ENCODE peak calls at places on chromosome 20, in six cellular contexts. M is Ammon's horn, F is lung, X is stromal cell of bone marrow, I is cardiac fibroblast, L is ecto neural progenitor cell. G is an unnamed sample.

GRCh38 chr20:59217794-59218193 is 54.2 kb downstream of the ZNF831 start:
- DNase-seq in F (no peak), I (no peak), X (peak; percentile 9), M (no peak), L (no peak), G (no peak)

GRCh38 chr20:19968488-19969073 is 48.6 kb upstream of the NAA20 start:
- DNase-seq in M (no peak), F (no peak), I (no peak), X (no peak), L (no peak), G (no peak)

GRCh38 chr20:25453035-25453810 is 45.8 kb downstream of the GINS1 start:
- DNase-seq in I (peak; percentile 28), X (no peak), F (no peak), L (no peak), M (no peak), G (peak; percentile 41)

GRCh38 chr20:41055679-41056078 is 27.1 kb downstream of the TOP1 start:
- DNase-seq in L (no peak), M (no peak), F (no peak), X (no peak), I (no peak), G (no peak)

GRCh38 chr20:33914871-33915270 is 78.8 kb upstream of the RALY start:
- DNase-seq in L (no peak), X (no peak), F (no peak), I (peak; percentile 92), M (no peak), G (no peak)

GRCh38 chr20:62942456-62942855 is 4.5 kb downstream of the GID8 start:
- DNase-seq in I (no peak), L (no peak), M (no peak), F (no peak), X (no peak), G (no peak)

GRCh38 chr20:50704514-50704913 is 13.2 kb upstream of the RIPOR3 start:
- DNase-seq in M (no peak), L (no peak), I (no peak), F (no peak), X (no peak), G (no peak)

GRCh38 chr20:1274485-1275313 is 8.6 kb downstream of the SNPH start:
- DNase-seq in F (no peak), M (peak; percentile 49), X (no peak), I (no peak), L (no peak), G (no peak)

GRCh38 chr20:52422574-52423463 is 231.2 kb upstream of the ZFP64 start:
- DNase-seq in I (no peak), X (no peak), L (no peak), M (no peak), F (no peak), G (no peak)

GRCh38 chr20:46142124-46142523 is 24.0 kb downstream of the CD40 start:
- DNase-seq in I (no peak), L (no peak), F (no peak), M (no peak), X (no peak), G (no peak)

GRCh38 chr20:11144114-11144513 is 470.3 kb upstream of the JAG1 start:
- DNase-seq in L (no peak), M (no peak), F (no peak), X (peak; percentile 90), I (peak; percentile 96), G (no peak)

GRCh38 chr20:17571967-17572638 is 2.2 kb downstream of the DSTN start:
- DNase-seq in X (no peak), L (no peak), I (no peak), F (no peak), M (no peak), G (no peak)

GRCh38 chr20:46344488-46345162 is 36.3 kb upstream of the CDH22 start:
- DNase-seq in M (no peak), L (no peak), X (no peak), F (no peak), I (no peak), G (no peak)

GRCh38 chr20:15930324-15931305 is 642.6 kb downstream of the KIF16B start:
- DNase-seq in L (no peak), I (peak; percentile 31), M (peak; percentile 62), F (peak; percentile 38), X (peak; percentile 44), G (no peak)

GRCh38 chr20:44109951-44110361 is 77.0 kb downstream of the JPH2 start:
- DNase-seq in F (no peak), M (no peak), X (no peak), L (no peak), I (no peak), G (peak; percentile 61)